ENCODE peak calls at places on chromosomes 7 and 10, in ten cellular contexts. I, S, C, G, R, U, X, K, M and B are unnamed samples.

GRCh38 chr10:114767589-114768393 is 53.8 kb upstream of the FHIP2A start:
- DNase-seq in I (no peak), U (no peak), K (no peak), R (peak), G (no peak), C (no peak), X (no peak), M (no peak), S (no peak), B (no peak)

GRCh38 chr7:144391823-144392255 is 11.7 kb downstream of the NOBOX start:
- DNase-seq in R (peak), K (peak), I (peak), M (no peak), X (peak), G (peak), S (no peak), U (no peak), C (peak), B (peak)

GRCh38 chr10:78405781-78406180 is 372.1 kb downstream of the RPS24 start:
- DNase-seq in R (no peak), K (no peak), M (no peak), G (no peak), I (no peak), X (no peak), C (no peak), U (no peak), S (no peak), B (no peak)

GRCh38 chr10:84314269-84314668 is 14.1 kb upstream of the CCSER2 start:
- DNase-seq in R (no peak), S (no peak), M (no peak), K (no peak), C (no peak), G (no peak), X (no peak), I (no peak), U (no peak), B (no peak)

GRCh38 chr7:159096736-159097581 is 47.7 kb downstream of the VIPR2 start:
- DNase-seq in S (no peak), G (no peak), M (no peak), R (no peak), U (no peak), I (no peak), X (no peak), C (no peak), K (no peak), B (no peak)

GRCh38 chr10:86815640-86816039 is 59.2 kb downstream of the BMPR1A start:
- DNase-seq in X (no peak), I (no peak), S (no peak), G (no peak), K (no peak), R (no peak), M (no peak), C (no peak), U (no peak), B (no peak)

GRCh38 chr7:65927489-65928448 is 54.2 kb downstream of the GUSB start:
- DNase-seq in R (no peak), C (no peak), M (no peak), U (no peak), K (no peak), X (no peak), I (no peak), G (no peak), S (no peak), B (no peak)

GRCh38 chr10:78177013-78177370 is 143.3 kb downstream of the RPS24 start:
- DNase-seq in M (no peak), C (no peak), K (no peak), S (no peak), X (no peak), I (peak), U (no peak), R (no peak), G (no peak), B (no peak)

GRCh38 chr10:14727389-14727918 is 47.2 kb downstream of the FAM107B start:
- DNase-seq in C (no peak), K (no peak), X (no peak), I (no peak), R (no peak), G (no peak), U (no peak), M (no peak), S (no peak), B (no peak)

GRCh38 chr7:17640730-17641377 is 299.4 kb downstream of the SNX13 start:
- DNase-seq in G (no peak), C (no peak), S (peak), X (peak), M (no peak), K (peak), R (peak), U (no peak), I (peak), B (peak)

GRCh38 chr7:150377116-150377979 is 1.8 kb upstream of the ZNF775 start:
- DNase-seq in M (no peak), C (no peak), X (no peak), I (no peak), U (no peak), G (no peak), S (no peak), R (no peak), K (no peak), B (no peak)

GRCh38 chr7:39637400-39637799 is 14.0 kb downstream of the RALA start:
- DNase-seq in G (no peak), S (no peak), U (no peak), I (no peak), K (no peak), R (no peak), C (no peak), X (no peak), M (no peak), B (no peak)

GRCh38 chr7:88599528-88599927 is 160.0 kb upstream of the ZNF804B start:
- DNase-seq in U (no peak), K (no peak), I (no peak), M (no peak), R (no peak), S (no peak), X (no peak), C (no peak), G (no peak), B (no peak)

GRCh38 chr7:22296916-22297315 is 60.0 kb downstream of the RAPGEF5 start:
- DNase-seq in I (no peak), G (no peak), U (no peak), K (peak), R (peak), C (no peak), X (no peak), S (no peak), M (no peak), B (no peak)

GRCh38 chr7:138713191-138713590 is 12.0 kb upstream of the SVOPL start:
- DNase-seq in I (no peak), S (no peak), G (no peak), X (no peak), R (no peak), U (no peak), K (no peak), M (no peak), C (no peak), B (no peak)

GRCh38 chr10:84221916-84222315 is 3.4 kb downstream of the LRIT2 start:
- DNase-seq in S (no peak), I (no peak), U (no peak), G (no peak), M (no peak), C (no peak), R (no peak), X (no peak), K (no peak), B (no peak)

GRCh38 chr10:124516998-124517397 is 55.4 kb downstream of the LHPP start:
- DNase-seq in M (no peak), G (no peak), U (no peak), R (no peak), C (no peak), X (no peak), I (no peak), S (no peak), K (no peak), B (no peak)

GRCh38 chr10:119483839-119484238 is 58.7 kb downstream of the RGS10 start:
- DNase-seq in R (no peak), U (no peak), C (no peak), G (no peak), X (no peak), K (no peak), S (no peak), M (no peak), I (no peak), B (no peak)

GRCh38 chr7:37285701-37286475 is 162.8 kb downstream of the ELMO1 start:
- DNase-seq in X (no peak), G (no peak), U (no peak), S (no peak), M (no peak), K (no peak), C (no peak), I (no peak), R (no peak), B (no peak)

GRCh38 chr10:17787087-17787942 is 21.8 kb upstream of the MRC1 start:
- DNase-seq in K (peak), R (peak), M (peak), I (no peak), G (peak), C (no peak), X (no peak), S (no peak), U (no peak), B (no peak)

GRCh38 chr10:48306870-48307531 is 524 bp downstream of the MAPK8 start:
- DNase-seq in I (peak), X (peak), C (no peak), R (peak), M (no peak), G (no peak), U (peak), K (no peak), S (peak), B (peak)

GRCh38 chr10:117755615-117756014 is 213.1 kb downstream of the EMX2 start:
- DNase-seq in S (no peak), X (no peak), U (no peak), R (no peak), G (no peak), K (no peak), M (no peak), I (no peak), C (no peak), B (no peak)

GRCh38 chr7:159114981-159115380 is 29.7 kb downstream of the VIPR2 start:
- DNase-seq in M (no peak), K (no peak), R (no peak), U (no peak), X (no peak), G (no peak), I (no peak), S (no peak), C (no peak), B (no peak)

GRCh38 chr7:115851291-115851690 is 179.3 kb downstream of the TFEC start:
- DNase-seq in M (peak), K (peak), S (no peak), C (peak), X (peak), U (no peak), R (peak), I (no peak), G (peak), B (peak)

GRCh38 chr10:82742478-82742877 is 867.5 kb downstream of the NRG3 start:
- DNase-seq in S (no peak), U (no peak), M (peak), I (no peak), K (peak), G (no peak), X (no peak), C (no peak), R (peak), B (peak)

GRCh38 chr10:114024876-114025609 is 18.6 kb upstream of the ADRB1 start:
- DNase-seq in K (peak), I (no peak), M (no peak), R (peak), G (no peak), X (no peak), C (no peak), U (no peak), S (no peak), B (no peak)

GRCh38 chr7:131109011-131109756 is 218.5 kb upstream of the MKLN1 start:
- DNase-seq in R (peak), S (no peak), K (peak), X (no peak), I (no peak), M (no peak), U (no peak), G (no peak), C (no peak), B (no peak)

GRCh38 chr7:79528421-79528820 is 75.0 kb upstream of the MAGI2 start:
- DNase-seq in I (no peak), X (no peak), M (no peak), S (no peak), C (no peak), U (no peak), G (no peak), R (no peak), K (peak), B (no peak)

GRCh38 chr10:22753786-22754185 is 39.4 kb upstream of the PIP4K2A start:
- DNase-seq in X (no peak), S (no peak), U (no peak), M (no peak), R (no peak), C (no peak), K (no peak), I (no peak), G (no peak), B (no peak)

GRCh38 chr10:75639726-75640125 is 208.3 kb downstream of the LRMDA start:
- DNase-seq in I (no peak), K (no peak), G (no peak), X (no peak), C (no peak), U (no peak), R (no peak), M (no peak), S (no peak), B (no peak)

GRCh38 chr10:95530561-95530960 is 30.6 kb downstream of the SORBS1 start:
- DNase-seq in I (no peak), K (no peak), M (no peak), U (no peak), C (no peak), R (no peak), X (no peak), G (no peak), S (no peak), B (no peak)